ENCODE peak calls at places on chromosome 18, in five cellular contexts. U is NCI-H1105 treated with DMSO at 0.1 percent for 48 hours; Q is SW480; X is stimulated activated CD4-positive, alpha-beta T cell treated with anti-CD3 and anti-CD28 coated beads, Interleukin-4, amount 100 ng/mL, for 4 hours; G is fibroblast of lung. S is an unnamed sample.

GRCh38 chr18:23921716-23922285 is 92.8 kb upstream of the TTC39C start:
- DNase-seq in Q (no peak), U (no peak), G (no peak), X (no peak), S (no peak)

GRCh38 chr18:24810561-24810960 is 350.1 kb downstream of the HRH4 start:
- DNase-seq in X (no peak), U (no peak), Q (no peak), G (no peak), S (no peak)

GRCh38 chr18:71239111-71239624 is 950.3 kb downstream of the SOCS6 start:
- DNase-seq in X (no peak), U (no peak), G (no peak), Q (peak; percentile 31), S (no peak)

GRCh38 chr18:70491734-70492348 is 203.0 kb downstream of the SOCS6 start:
- DNase-seq in U (peak; percentile 62), G (peak; percentile 35), X (peak; percentile 42), Q (peak; percentile 31), S (no peak)

GRCh38 chr18:1133541-1133940 is 228.9 kb downstream of the ADCYAP1 start:
- DNase-seq in G (no peak), X (no peak), Q (no peak), U (peak; percentile 11), S (no peak)

GRCh38 chr18:45839415-45840395 is 14.2 kb downstream of the SIGLEC15 start:
- DNase-seq in X (no peak), U (peak; percentile 35), G (peak; percentile 80), Q (peak; percentile 27), S (no peak)

GRCh38 chr18:48866028-48866733 is 84.6 kb downstream of the SMAD7 start:
- DNase-seq in X (no peak), U (peak; percentile 95), G (peak; percentile 91), Q (no peak), S (no peak)

GRCh38 chr18:3747176-3747973 is 297.4 kb downstream of the TGIF1 start:
- DNase-seq in Q (no peak), U (no peak), G (peak; percentile 91), X (no peak), S (no peak)

GRCh38 chr18:27585602-27586173 is 400.6 kb upstream of the CHST9 start:
- DNase-seq in G (no peak), X (no peak), U (no peak), Q (peak; percentile 2), S (no peak)

GRCh38 chr18:48436907-48437306 is 27.7 kb upstream of the ZBTB7C start:
- DNase-seq in Q (no peak), X (no peak), U (no peak), G (no peak), S (no peak)

GRCh38 chr18:13269599-13270011 is 51.0 kb downstream of the LDLRAD4 start:
- DNase-seq in U (no peak), G (no peak), X (no peak), Q (no peak), S (no peak)

GRCh38 chr18:13288509-13289138 is 70.1 kb downstream of the LDLRAD4 start:
- DNase-seq in U (no peak), G (no peak), X (no peak), Q (no peak), S (no peak)

GRCh38 chr18:34031810-34032209 is 192.9 kb downstream of the NOL4 start:
- DNase-seq in U (no peak), Q (no peak), X (no peak), G (no peak), S (no peak)

GRCh38 chr18:12308386-12309100 is 502 bp downstream of the TUBB6 start:
- DNase-seq in X (no peak), Q (peak; percentile 84), G (peak; percentile 94), U (no peak), S (peak; percentile 57)